ENCODE peak calls at places on chromosomes 11 and 22, in seven cellular contexts. K is right atrium auricular region; M is cardiac fibroblast; F is NCI-H460; E is NCI-H1436 treated with DMSO at 0.1 percent for 48 hours; I is activated naive CD4-positive, alpha-beta T cell treated with anti-CD3 and anti-CD28 coated beads, Interleukin-2, amount 10 ng/mL, durations not matched to agents 7 days and 5 days; B is CD8-positive, alpha-beta T cell. O is an unnamed sample.

GRCh38 chr22:28410050-28410816 is 269.4 kb downstream of the TTC28 start:
- DNase-seq in K (no peak), M (peak), F (no peak), E (no peak), I (no peak), B (no peak), O (no peak)

GRCh38 chr11:102664001-102664752 is 39.0 kb upstream of the MMP20 start:
- DNase-seq in K (no peak), M (peak), F (no peak), E (no peak), I (peak), B (no peak), O (peak)

GRCh38 chr11:96123301-96123700 is 199.4 kb upstream of the MTMR2 start:
- DNase-seq in K (no peak), M (no peak), F (no peak), E (no peak), I (no peak), B (peak), O (no peak)

GRCh38 chr11:59097113-59097708 is 9.8 kb upstream of the FAM111B start:
- DNase-seq in K (peak), M (peak), F (peak), E (no peak), I (peak), B (peak), O (peak)

GRCh38 chr22:24128024-24128423 is 53.3 kb upstream of the SUSD2 start:
- DNase-seq in K (no peak), M (no peak), F (no peak), E (no peak), I (no peak), B (no peak), O (no peak)

GRCh38 chr11:43579919-43580276 is 100.6 kb upstream of the HSD17B12 start:
- DNase-seq in K (no peak), M (no peak), F (no peak), E (no peak), I (no peak), B (no peak), O (no peak)

GRCh38 chr11:110473666-110474065 is 43.9 kb downstream of the FDX1 start:
- DNase-seq in K (no peak), M (no peak), F (no peak), E (no peak), I (no peak), B (no peak), O (no peak)

GRCh38 chr11:77361184-77361583 is 59.7 kb upstream of the GDPD4 start:
- DNase-seq in K (no peak), M (peak), F (no peak), E (no peak), I (no peak), B (no peak), O (peak)

GRCh38 chr22:45867118-45867905 is 109.7 kb downstream of the WNT7B start:
- DNase-seq in K (peak), M (peak), F (no peak), E (no peak), I (no peak), B (no peak), O (peak)

GRCh38 chr11:102760355-102761035 is 19.9 kb downstream of the MMP10 start:
- DNase-seq in K (no peak), M (peak), F (peak), E (no peak), I (no peak), B (no peak), O (no peak)

GRCh38 chr11:79094601-79095000 is 346.2 kb downstream of the TENM4 start:
- DNase-seq in K (no peak), M (no peak), F (no peak), E (no peak), I (no peak), B (no peak), O (peak)

GRCh38 chr11:69203901-69204245 is 48.1 kb downstream of the SMIM38 start:
- DNase-seq in K (no peak), M (no peak), F (no peak), E (no peak), I (no peak), B (no peak), O (peak)

GRCh38 chr11:8813658-8814057 is 97.3 kb upstream of the AKIP1 start:
- DNase-seq in K (peak), M (peak), F (peak), E (no peak), I (peak), B (no peak), O (peak)

GRCh38 chr11:90363739-90364138 is 140.9 kb upstream of the CHORDC1 start:
- DNase-seq in K (no peak), M (no peak), F (no peak), E (no peak), I (no peak), B (no peak), O (no peak)

GRCh38 chr22:38802671-38803121 is 8.8 kb upstream of the DNAL4 start:
- DNase-seq in K (peak), M (peak), F (peak), E (no peak), I (no peak), B (no peak), O (peak)

GRCh38 chr11:129778877-129779276 is 36.8 kb upstream of the TMEM45B start:
- DNase-seq in K (no peak), M (no peak), F (no peak), E (no peak), I (no peak), B (no peak), O (no peak)

GRCh38 chr22:37154925-37155712 is 5.4 kb upstream of the IL2RB start:
- DNase-seq in K (no peak), M (peak), F (no peak), E (no peak), I (no peak), B (no peak), O (no peak)

GRCh38 chr11:122204206-122204605 is 88.2 kb upstream of the BLID start:
- DNase-seq in K (no peak), M (no peak), F (no peak), E (no peak), I (no peak), B (no peak), O (no peak)

GRCh38 chr11:1557168-1557884 is 14.7 kb downstream of the DUSP8 start:
- DNase-seq in K (no peak), M (no peak), F (no peak), E (no peak), I (no peak), B (peak), O (peak)

GRCh38 chr11:116871248-116871647 is 33.8 kb upstream of the APOA1 start:
- DNase-seq in K (peak), M (peak), F (no peak), E (no peak), I (no peak), B (no peak), O (no peak)

GRCh38 chr11:10899542-10899830 is 41.6 kb upstream of the ZBED5 start:
- DNase-seq in K (no peak), M (no peak), F (no peak), E (no peak), I (no peak), B (no peak), O (no peak)

GRCh38 chr11:77101043-77101537 is 1.6 kb upstream of the OMP start:
- DNase-seq in K (no peak), M (peak), F (peak), E (no peak), I (no peak), B (no peak), O (peak)

GRCh38 chr22:35140879-35141745 is 75.2 kb downstream of the ISX start:
- DNase-seq in K (no peak), M (no peak), F (no peak), E (no peak), I (no peak), B (no peak), O (peak)

GRCh38 chr11:70760416-70761020 is 362.2 kb downstream of the CTTN start:
- DNase-seq in K (no peak), M (no peak), F (no peak), E (no peak), I (no peak), B (no peak), O (peak)

GRCh38 chr22:28874061-28874460 is 9.3 kb upstream of the ZNRF3 start:
- DNase-seq in K (no peak), M (no peak), F (no peak), E (no peak), I (no peak), B (no peak), O (no peak)

GRCh38 chr22:17192186-17192585 is 27.0 kb downstream of the ADA2 start:
- DNase-seq in K (no peak), M (no peak), F (no peak), E (no peak), I (no peak), B (no peak), O (no peak)

GRCh38 chr11:132278801-132279574 is 908.6 kb downstream of the NTM start:
- DNase-seq in K (no peak), M (peak), F (peak), E (no peak), I (no peak), B (no peak), O (peak)

GRCh38 chr22:35330258-35330861 is 30.7 kb downstream of the TOM1 start:
- DNase-seq in K (peak), M (peak), F (no peak), E (no peak), I (peak), B (peak), O (no peak)

GRCh38 chr11:130477646-130478203 is 29.3 kb downstream of the ADAMTS15 start:
- DNase-seq in K (no peak), M (peak), F (no peak), E (no peak), I (no peak), B (no peak), O (no peak)

GRCh38 chr11:10350341-10350740 is 45.5 kb downstream of the ADM start:
- DNase-seq in K (no peak), M (peak), F (no peak), E (no peak), I (no peak), B (no peak), O (peak)

GRCh38 chr11:114228401-114229061 is 67.7 kb upstream of the NNMT start:
- DNase-seq in K (no peak), M (no peak), F (no peak), E (no peak), I (no peak), B (no peak), O (no peak)

GRCh38 chr11:12086271-12087074 is 23.9 kb upstream of the MICAL2 start:
- DNase-seq in K (peak), M (peak), F (no peak), E (no peak), I (no peak), B (no peak), O (no peak)

O was measured in endodermal cell.